ENCODE peak calls at places on chromosomes 11 and 22, in seven cellular contexts. E, O, Z, H, F, X and S are unnamed samples.

GRCh38 chr11:46293616-46294015 is 16.2 kb downstream of the CREB3L1 start:
- DNase-seq in O (no peak), Z (no peak), H (no peak), F (no peak), E (peak; percentile 28), X (no peak), S (no peak)

GRCh38 chr11:86060544-86060943 is 8.3 kb downstream of the PICALM start:
- DNase-seq in E (no peak), F (no peak), H (no peak), Z (no peak), O (no peak), X (no peak), S (no peak)

GRCh38 chr11:81005595-81005994 is 1564.8 kb upstream of the TENM4 start:
- DNase-seq in E (no peak), X (no peak), F (no peak), H (no peak), O (no peak), Z (no peak), S (no peak)

GRCh38 chr11:44823006-44823405 is 96.2 kb downstream of the TSPAN18 start:
- DNase-seq in F (no peak), H (no peak), Z (no peak), O (no peak), X (peak; percentile 57), E (peak; percentile 34), S (no peak)

GRCh38 chr22:46107753-46108563 is 42.4 kb upstream of the PPARA start:
- DNase-seq in H (no peak), Z (peak; percentile 76), X (no peak), F (no peak), O (no peak), E (no peak), S (no peak)

GRCh38 chr11:63212742-63213141 is 30.7 kb downstream of the SLC22A25 start:
- DNase-seq in Z (peak; percentile 23), O (no peak), H (peak; percentile 10), F (peak; percentile 10), X (no peak), E (peak; percentile 41), S (peak; percentile 23)

GRCh38 chr22:25024895-25025294 is 72.4 kb downstream of the KIAA1671 start:
- DNase-seq in E (no peak), F (no peak), Z (no peak), H (no peak), O (no peak), X (no peak), S (no peak)

GRCh38 chr11:106447631-106448191 is 370.2 kb downstream of the AASDHPPT start:
- DNase-seq in Z (no peak), F (no peak), O (no peak), X (no peak), H (no peak), E (no peak), S (no peak)

GRCh38 chr11:126194121-126194543 is 17.3 kb downstream of the RPUSD4 start:
- DNase-seq in F (peak; percentile 44), E (peak; percentile 50), H (no peak), O (no peak), Z (peak; percentile 82), X (peak; percentile 62), S (peak; percentile 74)

GRCh38 chr11:100677796-100678195 is 9.3 kb upstream of the ARHGAP42 start:
- DNase-seq in Z (no peak), E (no peak), O (no peak), F (no peak), H (no peak), X (no peak), S (no peak)

GRCh38 chr11:76526878-76527277 is 82.1 kb downstream of the EMSY start:
- DNase-seq in E (no peak), F (peak; percentile 69), Z (no peak), X (no peak), H (no peak), O (no peak), S (no peak)

GRCh38 chr11:76379811-76380160 is 1.1 kb downstream of the THAP12 start:
- DNase-seq in Z (no peak), E (no peak), H (no peak), O (no peak), X (no peak), F (no peak), S (peak; percentile 36)

GRCh38 chr11:111941963-111942362 is 4.8 kb downstream of the DIXDC1 start:
- DNase-seq in H (no peak), Z (peak; percentile 44), E (no peak), X (no peak), F (no peak), O (no peak), S (no peak)

GRCh38 chr11:79436911-79437273 is 3.9 kb downstream of the TENM4 start:
- DNase-seq in O (no peak), X (peak; percentile 49), E (no peak), F (no peak), Z (no peak), H (no peak), S (no peak)

GRCh38 chr22:23121026-23121823 is 20.6 kb downstream of the RSPH14 start:
- DNase-seq in X (no peak), E (no peak), H (no peak), F (no peak), Z (no peak), O (no peak), S (no peak)

GRCh38 chr22:41425704-41426365 is 20.8 kb downstream of the TOB2 start:
- DNase-seq in E (no peak), F (no peak), Z (no peak), O (no peak), X (no peak), H (no peak), S (no peak)

GRCh38 chr11:62889484-62890437 is 9.1 kb downstream of the SLC3A2 start:
- DNase-seq in X (no peak), F (peak; percentile 79), Z (no peak), O (no peak), E (peak; percentile 90), H (no peak), S (peak; percentile 60)

GRCh38 chr11:69642549-69642912 is 1.6 kb downstream of the CCND1 start:
- DNase-seq in Z (peak; percentile 57), H (no peak), F (no peak), E (peak; percentile 14), O (no peak), X (no peak), S (no peak)

GRCh38 chr11:69644071-69644961 is 3.4 kb downstream of the CCND1 start:
- DNase-seq in E (peak; percentile 51), H (no peak), Z (peak; percentile 72), F (peak; percentile 66), O (no peak), X (no peak), S (peak; percentile 88)

GRCh38 chr11:69642913-69643632 is 2.1 kb downstream of the CCND1 start:
- DNase-seq in O (no peak), X (peak; percentile 90), E (peak; percentile 88), H (no peak), F (peak; percentile 50), Z (peak; percentile 84), S (peak; percentile 88)

GRCh38 chr11:69644962-69645675 is 4.2 kb downstream of the CCND1 start:
- DNase-seq in X (no peak), O (no peak), E (no peak), H (no peak), Z (peak; percentile 66), F (no peak), S (no peak)

DNA sequence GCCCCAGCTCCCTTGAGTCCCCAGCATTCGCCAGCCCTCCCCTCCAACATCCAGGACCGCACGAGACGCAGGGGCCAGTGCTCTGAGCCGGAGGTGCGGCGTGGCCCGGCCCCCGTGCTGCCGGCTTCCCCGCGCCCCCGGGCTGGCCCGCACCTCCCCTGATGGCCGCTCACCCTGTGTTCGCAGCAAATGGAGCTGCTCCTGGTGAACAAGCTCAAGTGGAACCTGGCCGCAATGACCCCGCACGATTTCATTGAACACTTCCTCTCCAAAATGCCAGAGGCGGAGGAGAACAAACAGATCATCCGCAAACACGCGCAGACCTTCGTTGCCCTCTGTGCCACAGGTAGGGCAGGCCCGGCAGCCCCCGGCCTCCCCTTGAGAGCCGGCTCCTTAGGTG is 2.7 kb downstream of the CCND1 start:
- DNase-seq in F (no peak), O (no peak), H (no peak), E (no peak), X (no peak), Z (no peak), S (no peak)
- TF ChIP-seq JUND in F (no peak), O (no peak), H (no peak), E (no peak), X (no peak), Z (no peak), S (no peak)

GRCh38 chr22:36415415-36416168 is 27.8 kb upstream of the MYH9 start:
- DNase-seq in H (no peak), O (no peak), X (no peak), E (no peak), F (no peak), Z (no peak), S (no peak)

GRCh38 chr22:36413022-36413770 is 25.4 kb upstream of the MYH9 start:
- DNase-seq in O (no peak), Z (no peak), X (no peak), H (no peak), E (no peak), F (peak; percentile 53), S (no peak)

GRCh38 chr22:36419177-36419911 is 31.6 kb upstream of the MYH9 start:
- DNase-seq in E (peak; percentile 80), H (no peak), X (peak; percentile 51), F (peak; percentile 100), Z (no peak), O (no peak), S (no peak)

GRCh38 chr22:36419912-36420882 is 32.4 kb upstream of the MYH9 start:
- DNase-seq in Z (no peak), O (no peak), F (no peak), E (no peak), X (no peak), H (no peak), S (no peak)

GRCh38 chr22:36417281-36417686 is 29.5 kb upstream of the MYH9 start:
- DNase-seq in E (no peak), F (no peak), O (no peak), X (no peak), H (no peak), Z (no peak), S (no peak)
- TF ChIP-seq JUND in E (no peak), F (peak; percentile 28), O (no peak), X (no peak), H (no peak), Z (no peak), S (no peak)

GRCh38 chr11:3840289-3840869 is 380 bp downstream of the RHOG start:
- DNase-seq in F (no peak), H (no peak), X (peak; percentile 81), Z (peak; percentile 60), E (no peak), O (no peak), S (no peak)
- TF ChIP-seq JUND in F (no peak), H (no peak), X (no peak), Z (no peak), E (no peak), O (no peak), S (no peak)

DNA sequence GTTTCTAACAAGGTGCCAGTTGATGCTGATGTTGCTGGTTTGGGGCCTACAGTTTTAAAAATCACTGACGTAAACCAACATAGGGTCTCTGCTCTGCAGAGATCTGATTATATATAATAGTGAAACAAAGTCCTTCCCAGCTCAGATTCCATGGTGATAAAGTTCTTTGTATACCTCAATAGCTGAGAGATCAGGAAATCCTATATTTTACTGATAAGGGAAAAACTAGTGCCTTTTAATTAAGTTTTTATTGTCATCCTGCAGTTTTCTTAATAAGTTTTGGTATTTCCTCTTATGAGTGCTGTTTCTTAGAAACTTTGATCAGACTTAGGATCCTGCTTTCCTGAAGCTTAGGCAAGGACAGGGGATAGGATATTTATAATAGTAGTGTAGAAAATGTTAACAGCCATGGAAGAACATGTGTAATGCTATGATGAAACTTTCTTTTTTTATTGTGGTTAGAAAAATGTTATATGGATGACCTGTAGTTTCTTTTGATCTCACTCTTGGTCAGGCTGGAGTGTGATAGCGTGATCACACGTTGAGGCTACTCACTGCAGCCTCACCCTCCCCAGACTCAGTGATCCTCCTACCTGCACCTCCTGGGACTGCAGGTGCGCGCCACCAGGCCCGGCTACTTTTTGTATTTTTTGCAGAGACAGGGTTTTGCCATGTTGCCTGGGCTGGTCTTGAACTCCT is 14.1 kb downstream of the CAPRIN1 start:
- DNase-seq in E (no peak), Z (no peak), X (no peak), O (no peak), F (no peak), H (no peak), S (no peak)
- TF ChIP-seq JUND in E (no peak), Z (no peak), X (no peak), O (no peak), F (no peak), H (no peak), S (no peak)